ENCODE peak calls at places on chromosomes 3 and 15, in seven cellular contexts. M is gastrocnemius medialis, S is ovary, V is IMR-90, C is HFF-Myc, T is GM20000, U is AG04449. I is an unnamed sample.

GRCh38 chr15:51856714-51857380 is 27.4 kb downstream of the TMOD3 start:
- DNase-seq in C (no peak), V (peak; percentile 21), T (no peak), S (no peak), M (no peak), U (no peak), I (no peak)

GRCh38 chr3:43953814-43954241 is 263.1 kb downstream of the ABHD5 start:
- DNase-seq in T (no peak), C (no peak), V (peak; percentile 24), U (peak; percentile 16), M (no peak), S (no peak), I (no peak)

GRCh38 chr15:48393650-48394049 is 62.4 kb downstream of the DUT start:
- DNase-seq in M (no peak), T (no peak), V (peak; percentile 80), U (no peak), S (peak; percentile 44), C (no peak), I (no peak)

GRCh38 chr15:62187910-62188309 is 22.8 kb upstream of the C2CD4B start:
- DNase-seq in C (no peak), U (no peak), S (no peak), M (no peak), V (no peak), T (no peak), I (no peak)

GRCh38 chr3:143139786-143140185 is 20.2 kb downstream of the CHST2 start:
- DNase-seq in M (no peak), C (no peak), S (no peak), U (no peak), T (no peak), V (peak; percentile 25), I (no peak)

GRCh38 chr15:95409924-95410323 is 920.6 kb upstream of the NR2F2 start:
- DNase-seq in M (no peak), S (no peak), C (no peak), T (no peak), U (no peak), V (peak; percentile 32), I (no peak)

GRCh38 chr3:42140665-42141203 is 49.6 kb downstream of the TRAK1 start:
- DNase-seq in V (no peak), U (no peak), M (no peak), T (no peak), C (no peak), S (no peak), I (no peak)

GRCh38 chr3:116093374-116093773 is 351.9 kb downstream of the LSAMP start:
- DNase-seq in S (no peak), V (no peak), C (no peak), M (no peak), U (no peak), T (no peak), I (no peak)

GRCh38 chr3:42751609-42752008 is 21.4 kb downstream of the CCDC13 start:
- DNase-seq in C (no peak), V (no peak), M (no peak), U (no peak), S (no peak), T (no peak), I (peak; percentile 37)

GRCh38 chr3:127065561-127066270 is 82.8 kb downstream of the PLXNA1 start:
- DNase-seq in M (peak; percentile 53), V (no peak), S (no peak), T (no peak), C (no peak), U (no peak), I (no peak)

GRCh38 chr3:72043212-72044133 is 258.5 kb upstream of the PROK2 start:
- DNase-seq in T (peak; percentile 38), M (no peak), S (no peak), V (no peak), C (no peak), U (no peak), I (no peak)

GRCh38 chr3:78255403-78255802 is 1215.5 kb downstream of the ROBO2 start:
- DNase-seq in U (peak; percentile 68), S (no peak), M (no peak), V (peak; percentile 95), T (no peak), C (peak; percentile 72), I (no peak)

GRCh38 chr3:196927571-196928453 is 14.5 kb downstream of the NCBP2 start:
- DNase-seq in T (no peak), C (no peak), S (no peak), U (no peak), M (no peak), V (no peak), I (no peak)
- TF ChIP-seq CTCF in T (no peak), C (no peak), S (no peak), U (no peak), M (no peak), V (no peak), I (no peak)

GRCh38 chr3:9231006-9231405 is 18.4 kb downstream of the SRGAP3 start:
- DNase-seq in M (no peak), V (no peak), S (peak; percentile 50), U (no peak), C (no peak), T (no peak), I (no peak)

GRCh38 chr3:9233101-9233500 is 16.3 kb downstream of the SRGAP3 start:
- DNase-seq in U (no peak), C (no peak), M (no peak), T (no peak), S (no peak), V (no peak), I (no peak)

GRCh38 chr3:9230596-9230995 is 18.9 kb downstream of the SRGAP3 start:
- DNase-seq in S (no peak), V (no peak), C (no peak), U (no peak), M (no peak), T (no peak), I (no peak)

GRCh38 chr3:9229886-9230285 is 19.6 kb downstream of the SRGAP3 start:
- DNase-seq in M (no peak), V (no peak), C (no peak), S (no peak), U (no peak), T (no peak), I (no peak)

GRCh38 chr3:9231488-9231887 is 18.0 kb downstream of the SRGAP3 start:
- DNase-seq in T (no peak), M (no peak), U (no peak), S (no peak), V (no peak), C (no peak), I (no peak)
- TF ChIP-seq CTCF in T (no peak), M (no peak), U (no peak), S (no peak), V (no peak), C (no peak), I (no peak)

GRCh38 chr3:129628169-129628522 is 21.7 kb upstream of the PLXND1 start:
- DNase-seq in V (no peak), C (no peak), U (no peak), M (no peak), S (no peak), T (no peak), I (no peak)
- TF ChIP-seq CTCF in V (no peak), C (no peak), U (no peak), M (peak; percentile 37), S (no peak), T (no peak), I (no peak)

GRCh38 chr3:159130108-159130507 is 328.3 kb downstream of the MFSD1 start:
- DNase-seq in V (peak; percentile 1), T (no peak), U (no peak), M (no peak), S (no peak), C (no peak), I (no peak)
- TF ChIP-seq CTCF in V (peak; percentile 23), T (peak; percentile 43), U (no peak), M (no peak), S (no peak), C (peak; percentile 43), I (no peak)

GRCh38 chr3:39463269-39463668 is 4.2 kb upstream of the MOBP start:
- DNase-seq in M (no peak), T (no peak), S (no peak), U (no peak), V (no peak), C (no peak), I (no peak)
- TF ChIP-seq CTCF in M (no peak), T (no peak), S (no peak), U (no peak), V (no peak), C (no peak), I (no peak)

GRCh38 chr3:52232279-52233107 is 6.5 kb downstream of the TWF2 start:
- DNase-seq in T (no peak), M (peak; percentile 18), V (no peak), S (no peak), U (no peak), C (no peak), I (no peak)
- TF ChIP-seq CTCF in T (no peak), M (peak; percentile 33), V (no peak), S (no peak), U (no peak), C (peak; percentile 17), I (no peak)

GRCh38 chr15:75362642-75363249 is 5.7 kb downstream of the MAN2C1 start:
- DNase-seq in V (no peak), U (no peak), M (no peak), S (no peak), T (no peak), C (no peak), I (no peak)
- TF ChIP-seq CTCF in V (no peak), U (no peak), M (no peak), S (no peak), T (no peak), C (no peak), I (no peak)

I was measured in mesothelial cell of epicardium.